ENCODE peak calls at places on chromosomes 4 and X, in eight cellular contexts. S, L, P, B, N, H, Y and U are unnamed samples.

GRCh38 chr4:73668806-73669205 is 48.6 kb upstream of the RASSF6 start:
- DNase-seq in N (no peak), H (no peak), S (peak), L (no peak), P (peak), Y (peak), B (no peak), U (no peak)

GRCh38 chrX:45852884-45853283 is 652.2 kb upstream of the DIPK2B start:
- DNase-seq in N (no peak), H (peak), S (no peak), P (peak), B (no peak), Y (peak), L (no peak), U (no peak)

GRCh38 chr4:87975466-87975865 is at the start of gene SPP1:
- DNase-seq in P (peak), L (no peak), Y (no peak), N (no peak), H (peak), B (peak), S (peak), U (no peak)

GRCh38 chrX:151151668-151152267 is 24.6 kb upstream of the GPR50 start:
- DNase-seq in Y (peak), L (no peak), B (peak), N (no peak), S (peak), H (peak), P (peak), U (peak)

GRCh38 chrX:154730271-154730883 is 20.5 kb downstream of the GAB3 start:
- DNase-seq in P (peak), S (peak), Y (no peak), B (no peak), H (peak), N (no peak), L (no peak), U (no peak)

GRCh38 chrX:50448565-50448964 is 22.1 kb downstream of the DGKK start:
- DNase-seq in S (no peak), P (no peak), Y (peak), L (no peak), H (no peak), N (no peak), B (peak), U (no peak)

GRCh38 chr4:138113819-138114415 is 128.2 kb downstream of the SLC7A11 start:
- DNase-seq in B (no peak), P (peak), H (no peak), N (no peak), Y (peak), S (peak), L (no peak), U (no peak)

GRCh38 chrX:69280956-69281355 is 115.7 kb upstream of the PJA1 start:
- DNase-seq in L (no peak), S (no peak), H (no peak), B (no peak), P (no peak), Y (no peak), N (no peak), U (no peak)

GRCh38 chr4:161869511-161869910 is 294.3 kb downstream of the FSTL5 start:
- DNase-seq in P (no peak), N (no peak), S (no peak), H (no peak), Y (no peak), L (no peak), B (no peak), U (no peak)

GRCh38 chr4:114400531-114400930 is 198.1 kb upstream of the UGT8 start:
- DNase-seq in P (peak), S (no peak), B (no peak), N (no peak), H (no peak), Y (peak), L (no peak), U (no peak)

GRCh38 chrX:2608638-2609430 is 82.3 kb upstream of the CD99 start:
- DNase-seq in H (peak), P (peak), Y (peak), L (peak), B (peak), N (peak), S (peak), U (peak)

GRCh38 chr4:3045500-3045850 is 28.9 kb downstream of the HTT-AS start:
- DNase-seq in H (peak), P (peak), B (no peak), Y (peak), N (peak), L (no peak), S (peak), U (peak)

GRCh38 chr4:138007572-138007971 is 234.6 kb downstream of the SLC7A11 start:
- DNase-seq in S (peak), H (no peak), Y (peak), P (peak), L (no peak), N (no peak), B (no peak), U (no peak)

GRCh38 chr4:176377705-176378302 is 58.0 kb downstream of the SPCS3 start:
- DNase-seq in H (no peak), P (peak), Y (peak), L (no peak), N (no peak), B (no peak), S (peak), U (no peak)

GRCh38 chrX:10370976-10371375 is 214.2 kb downstream of the CLCN4 start:
- DNase-seq in Y (peak), P (no peak), L (no peak), S (no peak), B (no peak), N (no peak), H (no peak), U (no peak)

GRCh38 chr4:159178147-159178541 is 75.3 kb downstream of the RAPGEF2 start:
- DNase-seq in B (no peak), Y (no peak), S (peak), P (peak), L (no peak), H (no peak), N (no peak), U (no peak)

GRCh38 chr4:184251680-184252000 is 34.0 kb upstream of the ENPP6 start:
- DNase-seq in Y (no peak), P (no peak), S (no peak), L (no peak), B (no peak), H (no peak), N (no peak), U (no peak)

GRCh38 chr4:89434364-89434988 is 126.9 kb upstream of the GPRIN3 start:
- DNase-seq in B (no peak), H (peak), Y (peak), N (no peak), P (peak), S (peak), L (no peak), U (peak)

GRCh38 chr4:78068481-78068880 is 11.4 kb downstream of the FRAS1 start:
- DNase-seq in S (no peak), H (no peak), L (no peak), P (no peak), B (no peak), Y (no peak), N (no peak), U (no peak)

GRCh38 chr4:86935499-86935832 is 655 bp downstream of the AFF1 start:
- DNase-seq in N (peak), S (no peak), L (peak), B (no peak), Y (no peak), P (no peak), H (no peak), U (no peak)

GRCh38 chr4:86934772-86935498 is at the start of gene AFF1:
- DNase-seq in Y (peak), P (peak), N (peak), L (peak), B (peak), S (peak), H (peak), U (no peak)

GRCh38 chr4:86939123-86939522 is 4.3 kb downstream of the AFF1 start:
- DNase-seq in Y (peak), N (no peak), S (no peak), B (no peak), H (no peak), P (no peak), L (no peak), U (no peak)

GRCh38 chr4:86934147-86934771 is 552 bp upstream of the AFF1 start:
- DNase-seq in P (peak), B (no peak), N (no peak), S (no peak), L (no peak), H (no peak), Y (peak), U (no peak)

GRCh38 chr4:86935833-86936721 is 1.3 kb downstream of the AFF1 start:
- DNase-seq in Y (peak), B (peak), N (peak), S (peak), L (peak), P (peak), H (peak), U (no peak)
- TF ChIP-seq CTCF in Y (no peak), B (no peak), N (no peak), S (no peak), L (no peak), P (no peak), H (no peak), U (no peak)

GRCh38 chr4:101187837-101188236 is 159.5 kb downstream of the PPP3CA start:
- DNase-seq in L (no peak), P (no peak), N (no peak), Y (peak), H (no peak), S (peak), B (no peak), U (no peak)
- TF ChIP-seq CTCF in L (peak), P (no peak), N (no peak), Y (peak), H (no peak), S (peak), B (no peak), U (no peak)

DNA sequence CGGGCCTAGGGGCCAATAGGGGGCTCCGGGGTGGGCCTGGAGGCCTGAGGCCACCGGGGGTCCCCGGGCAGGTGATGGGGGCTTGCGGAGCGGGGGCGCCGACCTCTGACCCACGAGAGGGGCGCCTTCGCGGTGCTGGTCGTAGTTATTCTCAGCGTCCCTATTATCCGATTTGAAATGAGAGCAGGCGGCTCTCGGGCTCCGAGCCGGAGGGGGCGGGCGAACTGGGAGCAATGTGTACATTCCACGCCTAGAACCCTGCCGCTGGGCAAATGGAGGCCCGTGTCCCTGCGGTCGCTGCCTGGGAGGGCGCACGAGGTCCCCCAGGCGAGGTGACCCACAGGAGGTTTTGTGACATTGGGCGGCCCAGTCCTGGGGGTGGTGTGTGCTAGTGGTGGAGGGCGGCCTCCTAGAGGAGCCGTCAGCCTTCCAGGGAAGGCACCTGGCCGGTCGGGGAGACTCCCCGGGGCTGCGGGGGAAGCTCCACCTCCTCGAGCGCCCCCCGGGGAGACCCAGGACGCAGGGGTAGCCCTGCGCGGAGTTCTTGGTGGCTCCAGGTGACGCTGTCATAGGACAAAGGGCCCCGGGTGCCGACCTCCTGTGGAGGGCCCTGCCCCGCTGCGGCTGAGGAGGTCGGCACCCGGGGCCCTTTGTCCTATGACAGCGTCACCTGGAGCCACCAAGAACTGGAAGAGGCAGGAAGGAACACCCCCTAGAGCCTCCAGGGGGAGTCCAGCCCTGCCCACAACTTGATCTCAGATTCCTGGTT is 102.6 kb upstream of the PRKX start:
- DNase-seq in N (peak), P (peak), B (peak), L (peak), H (peak), S (peak), Y (no peak), U (no peak)
- TF ChIP-seq CTCF in N (no peak), P (no peak), B (no peak), L (no peak), H (peak), S (peak), Y (no peak), U (peak)

GRCh38 chrX:133214316-133214715 is 3.8 kb downstream of the TFDP3 start:
- DNase-seq in P (no peak), N (no peak), H (no peak), B (no peak), S (no peak), L (no peak), Y (no peak), U (no peak)

GRCh38 chrX:133215017-133215416 is 3.1 kb downstream of the TFDP3 start:
- DNase-seq in L (no peak), Y (no peak), H (no peak), P (no peak), S (no peak), B (no peak), N (no peak), U (no peak)

GRCh38 chrX:133218329-133218728 is at the start of gene TFDP3:
- DNase-seq in S (no peak), L (no peak), P (no peak), H (no peak), N (no peak), Y (no peak), B (no peak), U (no peak)

DNA sequence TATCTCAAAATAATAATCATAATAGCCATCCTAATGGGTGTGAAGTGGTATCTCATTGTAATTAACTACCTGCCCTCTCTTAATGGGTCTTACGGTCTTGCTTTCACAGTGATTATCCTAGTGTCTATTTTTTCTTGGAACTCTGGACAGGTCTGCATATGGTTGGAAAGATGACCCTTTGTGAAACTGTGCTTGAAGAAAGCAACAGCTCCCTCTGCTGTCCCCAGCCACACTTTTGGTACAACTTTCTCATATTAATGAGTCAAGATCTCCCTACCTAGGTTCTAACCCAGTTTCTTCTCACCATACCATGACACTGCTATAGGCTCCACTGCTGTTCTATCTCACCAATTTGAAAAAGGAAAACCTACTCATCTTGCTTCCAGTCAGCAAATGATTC is 2.4 kb downstream of the TFDP3 start:
- DNase-seq in B (peak), N (no peak), S (no peak), Y (peak), H (peak), L (no peak), P (peak), U (no peak)
- TF ChIP-seq CTCF in B (no peak), N (no peak), S (no peak), Y (peak), H (peak), L (peak), P (no peak), U (peak)

DNA sequence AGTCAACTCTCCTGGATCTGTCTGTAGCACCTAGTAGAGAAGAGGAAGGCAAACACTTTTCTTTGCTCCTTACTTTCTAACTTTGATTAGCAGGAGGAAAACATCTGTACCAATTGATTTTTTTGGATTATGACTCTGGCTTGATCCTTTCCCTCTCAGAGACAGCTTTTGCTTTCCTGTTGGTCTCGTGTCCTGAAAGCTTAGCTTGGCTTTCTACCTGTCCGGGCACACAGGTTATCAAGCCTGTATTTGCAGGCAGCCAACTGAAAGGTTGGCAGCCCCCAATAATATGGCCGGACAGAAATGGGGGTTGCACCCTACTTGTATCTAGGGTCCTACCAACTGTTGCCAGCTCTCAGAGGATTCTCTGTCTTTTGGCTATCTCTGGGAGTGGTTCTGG is 43.1 kb upstream of the LAMP2 start:
- DNase-seq in P (no peak), L (no peak), H (no peak), N (no peak), Y (no peak), S (no peak), B (no peak), U (no peak)
- TF ChIP-seq CTCF in P (no peak), L (no peak), H (no peak), N (no peak), Y (no peak), S (no peak), B (no peak), U (no peak)